ENCODE peak calls at places on chromosomes 1 and 21, in five cellular contexts. O is uterus; D is Panc1; K is CD8-positive, alpha-beta T cell; V is brain microvascular endothelial cell. A is an unnamed sample.

GRCh38 chr1:204426035-204426436 is 14.4 kb upstream of the PPP1R15B start:
- DNase-seq in D (no peak), V (peak; percentile 66), O (peak; percentile 7), K (no peak), A (no peak)

GRCh38 chr1:19068639-19069276 is 112.3 kb upstream of the IFFO2 start:
- DNase-seq in V (no peak), D (no peak), K (no peak), O (no peak), A (no peak)

GRCh38 chr1:59104191-59104760 is 192.6 kb upstream of the FGGY start:
- DNase-seq in V (no peak), O (no peak), K (no peak), D (no peak), A (no peak)

GRCh38 chr1:201999625-202000238 is 10.7 kb upstream of the ELF3 start:
- DNase-seq in K (no peak), V (no peak), D (no peak), O (no peak), A (no peak)

GRCh38 chr1:48196168-48196716 is 26.3 kb upstream of the SLC5A9 start:
- DNase-seq in K (no peak), D (no peak), V (no peak), O (no peak), A (no peak)

GRCh38 chr1:22613226-22613918 is 23.1 kb upstream of the C1QA start:
- DNase-seq in K (no peak), D (no peak), O (no peak), V (no peak), A (no peak)

GRCh38 chr1:211579434-211580302 is 707 bp upstream of the SLC30A1 start:
- DNase-seq in D (no peak), K (no peak), O (peak; percentile 80), V (no peak), A (no peak)

GRCh38 chr1:54360165-54361005 is 45.8 kb downstream of the SSBP3 start:
- DNase-seq in O (no peak), K (no peak), V (no peak), D (no peak), A (no peak)

GRCh38 chr1:221458430-221459156 is 283.3 kb downstream of the DUSP10 start:
- DNase-seq in V (no peak), O (no peak), D (no peak), K (no peak), A (no peak)

GRCh38 chr1:27544818-27545612 is 55.0 kb upstream of the WASF2 start:
- DNase-seq in O (peak; percentile 71), V (no peak), D (no peak), K (no peak), A (no peak)

GRCh38 chr1:87149166-87150065 is 179.3 kb upstream of the LMO4 start:
- DNase-seq in V (no peak), D (no peak), O (no peak), K (no peak), A (no peak)

GRCh38 chr1:12387641-12388040 is 157.8 kb downstream of the VPS13D start:
- DNase-seq in D (no peak), O (no peak), V (no peak), K (no peak), A (no peak)

GRCh38 chr21:35204850-35205564 is 155.9 kb upstream of the RUNX1 start:
- DNase-seq in D (no peak), K (no peak), V (peak; percentile 93), O (peak; percentile 76), A (no peak)

GRCh38 chr21:45256021-45256911 is 31.4 kb downstream of the POFUT2 start:
- DNase-seq in K (no peak), D (no peak), V (no peak), O (no peak), A (peak; percentile 4)

GRCh38 chr1:110462964-110463363 is 12.0 kb downstream of the PROK1 start:
- DNase-seq in K (no peak), V (no peak), O (no peak), D (no peak), A (no peak)
- TF ChIP-seq CTCF in K (no peak), V (peak; percentile 30), O (no peak), D (peak; percentile 23), A (no peak)

GRCh38 chr21:32687946-32688345 is 39.9 kb downstream of the SYNJ1 start:
- DNase-seq in K (no peak), O (no peak), V (no peak), D (no peak), A (no peak)
- TF ChIP-seq CTCF in K (no peak), O (no peak), V (no peak), D (peak; percentile 10), A (no peak)

GRCh38 chr1:20154306-20154831 is 15.2 kb downstream of the PLA2G2F start:
- DNase-seq in D (no peak), V (no peak), K (no peak), O (no peak), A (no peak)

GRCh38 chr1:20152599-20152930 is 13.4 kb downstream of the PLA2G2F start:
- DNase-seq in V (no peak), K (no peak), D (no peak), O (no peak), A (no peak)

GRCh38 chr1:20153000-20153418 is 13.9 kb downstream of the PLA2G2F start:
- DNase-seq in D (no peak), O (no peak), K (no peak), V (no peak), A (no peak)

GRCh38 chr1:20160034-20160433 is 20.9 kb downstream of the PLA2G2F start:
- DNase-seq in V (no peak), D (no peak), O (no peak), K (no peak), A (no peak)

GRCh38 chr1:20158358-20159070 is 19.4 kb downstream of the PLA2G2F start:
- DNase-seq in V (no peak), D (no peak), O (no peak), K (no peak), A (no peak)
- TF ChIP-seq CTCF in V (no peak), D (no peak), O (no peak), K (no peak), A (no peak)

DNA sequence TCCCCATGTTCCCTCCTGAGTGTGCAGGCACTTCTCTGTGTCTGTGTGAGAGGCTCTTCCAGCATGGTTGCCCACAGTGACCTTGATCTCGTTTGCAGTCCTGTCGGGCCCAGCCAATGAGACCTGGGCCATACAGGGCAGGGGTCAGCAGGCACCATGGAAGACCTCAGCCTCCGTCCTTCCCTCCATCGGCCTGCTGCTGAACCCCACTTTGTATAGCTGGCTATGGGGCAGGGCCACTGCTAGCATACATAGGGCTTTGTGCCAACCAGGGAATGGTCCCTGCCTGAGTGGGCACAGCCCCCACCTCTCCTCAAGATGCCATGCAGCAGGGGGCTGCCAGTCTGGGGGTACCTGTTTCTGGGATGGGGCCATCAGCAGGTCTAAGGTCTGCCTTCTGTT is 3.8 kb downstream of the C1orf35 start:
- DNase-seq in D (no peak), O (no peak), K (no peak), V (no peak), A (peak; percentile 12)
- TF ChIP-seq CTCF in D (no peak), O (no peak), K (no peak), V (no peak), A (no peak)

GRCh38 chr1:6396998-6397397 is 3.4 kb upstream of the ACOT7 start:
- DNase-seq in D (no peak), K (no peak), O (no peak), V (no peak), A (no peak)
- TF ChIP-seq CTCF in D (no peak), K (no peak), O (no peak), V (peak; percentile 37), A (no peak)

DNA sequence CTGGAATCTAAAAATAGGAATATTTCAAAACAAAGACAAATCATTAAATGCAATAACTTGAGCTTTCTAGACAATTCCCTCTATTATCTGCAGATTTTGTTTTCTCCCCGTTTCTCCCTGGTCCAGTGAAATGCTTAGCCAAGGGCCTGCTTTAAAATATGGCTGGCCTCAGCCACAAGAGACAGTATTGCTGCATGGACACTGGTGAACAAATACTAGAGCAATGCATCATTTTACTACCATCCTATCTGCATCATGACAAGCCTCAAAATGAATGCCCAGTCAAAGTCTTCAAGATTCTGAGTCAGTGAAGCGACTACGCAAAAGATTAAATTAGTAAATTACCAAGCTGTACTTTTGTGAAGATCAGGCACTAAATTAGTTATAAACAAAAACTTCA is 80.5 kb downstream of the ENAH start:
- DNase-seq in K (no peak), V (peak; percentile 48), D (no peak), O (no peak), A (no peak)
- TF ChIP-seq CTCF in K (no peak), V (peak; percentile 56), D (peak; percentile 33), O (peak; percentile 43), A (no peak)

GRCh38 chr1:205939690-205940330 is 3.4 kb downstream of the SLC26A9 start:
- DNase-seq in D (no peak), O (no peak), V (no peak), K (no peak), A (no peak)
- TF ChIP-seq CTCF in D (no peak), O (no peak), V (peak; percentile 32), K (no peak), A (no peak)